ENCODE peak calls at places on chromosomes 4 and X, in six cellular contexts. E is T-cell; U is H4; G is activated CD8-positive, alpha-beta memory T cell treated with anti-CD3 and anti-CD28 coated beads for 1 hour; M is CD8-positive, alpha-beta memory T cell; A is RPMI7951. P is an unnamed sample.

GRCh38 chrX:40734956-40735317 is 405 bp downstream of the MED14 start:
- DNase-seq in E (no peak), U (no peak), G (no peak), M (no peak), A (peak), P (no peak)

GRCh38 chr4:123659759-123660158 is 263.2 kb downstream of the SPRY1 start:
- DNase-seq in E (no peak), U (no peak), G (no peak), M (no peak), A (peak), P (no peak)

GRCh38 chr4:189940178-189941004 is at the start of gene FRG1:
- DNase-seq in E (peak), U (peak), G (peak), M (peak), A (peak), P (no peak)

GRCh38 chrX:139077303-139078131 is 366.0 kb upstream of the FGF13 start:
- DNase-seq in E (no peak), U (peak), G (no peak), M (no peak), A (peak), P (no peak)

GRCh38 chrX:140697618-140698017 is 11.9 kb upstream of the LINC00632 start:
- DNase-seq in E (no peak), U (no peak), G (no peak), M (no peak), A (no peak), P (no peak)

GRCh38 chr4:8201341-8201781 is 2.3 kb downstream of the SH3TC1 start:
- DNase-seq in E (peak), U (no peak), G (no peak), M (peak), A (no peak), P (peak)

GRCh38 chrX:65528705-65529340 is 5.8 kb downstream of the LAS1L start:
- DNase-seq in E (no peak), U (peak), G (peak), M (peak), A (peak), P (peak)

GRCh38 chr4:2255501-2256155 is 6.3 kb downstream of the MXD4 start:
- DNase-seq in E (peak), U (peak), G (no peak), M (no peak), A (no peak), P (no peak)

GRCh38 chr4:54940996-54941395 is 184.4 kb downstream of the KDR start:
- DNase-seq in E (no peak), U (no peak), G (no peak), M (no peak), A (no peak), P (no peak)

GRCh38 chr4:42123071-42123644 is 29.3 kb downstream of the BEND4 start:
- DNase-seq in E (no peak), U (no peak), G (no peak), M (no peak), A (no peak), P (no peak)